ENCODE peak calls at places on chromosomes 3 and 15, in six cellular contexts. Y, W, N, P, T and L are unnamed samples. For H3K4me1, the result is how much of the 10 kb centered on the place peaks cover.

GRCh38 chr3:115615001-115615447 is 8.3 kb upstream of the GAP43 start:
- DNase-seq in Y (no peak), W (no peak), N (no peak), P (no peak), T (no peak), L (no peak)

GRCh38 chr3:120793601-120794000 is 51.1 kb downstream of the GTF2E1 start:
- DNase-seq in Y (no peak), W (no peak), N (no peak), P (no peak), T (no peak), L (no peak)

GRCh38 chr3:65170357-65171090 is 482.7 kb upstream of the ADAMTS9 start:
- DNase-seq in Y (peak), W (peak), N (peak), P (peak), T (no peak), L (peak)

GRCh38 chr15:57227899-57228298 is 148.4 kb upstream of the CGNL1 start:
- DNase-seq in Y (no peak), W (no peak), N (no peak), P (no peak), T (no peak), L (no peak)

GRCh38 chr3:46090161-46090591 is 62.9 kb upstream of the XCR1 start:
- DNase-seq in Y (no peak), W (no peak), N (no peak), P (no peak), T (no peak), L (no peak)

GRCh38 chr3:3683261-3683660 is 116.0 kb upstream of the LRRN1 start:
- DNase-seq in Y (no peak), W (no peak), N (no peak), P (no peak), T (no peak), L (no peak)

GRCh38 chr3:149547413-149547812 is 72.9 kb downstream of the TM4SF4 start:
- DNase-seq in Y (peak), W (peak), N (peak), P (peak), T (no peak), L (no peak)

GRCh38 chr3:174215426-174215825 is 643.7 kb upstream of the NAALADL2 start:
- DNase-seq in Y (no peak), W (no peak), N (no peak), P (no peak), T (no peak), L (no peak)

GRCh38 chr15:47650564-47650963 is 66.7 kb upstream of the SEMA6D start:
- DNase-seq in Y (peak), W (no peak), N (no peak), P (no peak), T (no peak), L (no peak)

GRCh38 chr15:69979269-69979668 is 118.4 kb downstream of the TLE3 start:
- DNase-seq in Y (peak), W (no peak), N (no peak), P (no peak), T (peak), L (no peak)

GRCh38 chr15:37981781-37982180 is 47.3 kb downstream of the TMCO5A start:
- DNase-seq in Y (no peak), W (no peak), N (no peak), P (no peak), T (no peak), L (no peak)

GRCh38 chr3:111803123-111803593 is 55.9 kb upstream of the PHLDB2 start:
- DNase-seq in Y (peak), W (peak), N (peak), P (peak), T (peak), L (peak)

GRCh38 chr3:133038089-133038730 is at the start of gene TMEM108:
- DNase-seq in Y (peak), W (peak), N (peak), P (peak), T (peak), L (peak)

GRCh38 chr15:66294157-66294931 is 976 bp downstream of the DIS3L start:
- DNase-seq in Y (peak), W (peak), N (no peak), P (no peak), T (peak), L (no peak)

GRCh38 chr3:55899887-55900286 is 412.8 kb upstream of the WNT5A start:
- DNase-seq in Y (no peak), W (peak), N (no peak), P (no peak), T (peak), L (no peak)

GRCh38 chr3:87260270-87260669 is 16.1 kb downstream of the POU1F1 start:
- DNase-seq in Y (peak), W (peak), N (no peak), P (peak), T (peak), L (peak)

GRCh38 chr15:82681371-82681770 is 28.3 kb downstream of the AP3B2 start:
- DNase-seq in Y (peak), W (no peak), N (peak), P (no peak), T (no peak), L (no peak)

GRCh38 chr15:72237286-72238224 is 6.6 kb upstream of the PKM start:
- DNase-seq in Y (peak), W (no peak), N (peak), P (peak), T (peak), L (peak)

GRCh38 chr3:192844366-192844765 is 73.3 kb downstream of the MB21D2 start:
- DNase-seq in Y (no peak), W (no peak), N (no peak), P (no peak), T (no peak), L (no peak)
- H3K4me1 ChIP-seq in Y (under half), W (under half), N (under half), P (under half), T (under half), L (under half)

DNA sequence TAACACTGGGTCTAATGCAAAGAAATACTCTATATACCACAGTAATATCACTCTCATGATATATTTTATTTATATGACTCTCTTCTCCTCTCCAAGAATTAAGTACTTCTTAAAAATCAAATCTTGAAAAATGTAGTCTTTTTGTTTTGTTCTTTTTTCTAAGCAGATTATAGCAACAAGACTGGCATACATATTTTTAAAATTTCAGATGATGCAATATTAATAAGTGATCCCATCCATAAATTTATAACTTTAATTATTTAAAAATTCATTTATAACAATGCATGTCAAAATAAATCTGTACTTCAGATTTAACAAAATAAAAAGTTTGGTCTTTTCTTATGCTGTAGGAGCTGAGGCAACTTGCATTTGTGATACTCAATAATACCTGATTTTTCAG is 95.0 kb upstream of the NEDD4 start:
- DNase-seq in Y (no peak), W (no peak), N (no peak), P (no peak), T (no peak), L (no peak)
- TF ChIP-seq CTCF in Y (no peak), W (no peak), N (no peak), P (no peak), T (no peak), L (no peak)

DNA sequence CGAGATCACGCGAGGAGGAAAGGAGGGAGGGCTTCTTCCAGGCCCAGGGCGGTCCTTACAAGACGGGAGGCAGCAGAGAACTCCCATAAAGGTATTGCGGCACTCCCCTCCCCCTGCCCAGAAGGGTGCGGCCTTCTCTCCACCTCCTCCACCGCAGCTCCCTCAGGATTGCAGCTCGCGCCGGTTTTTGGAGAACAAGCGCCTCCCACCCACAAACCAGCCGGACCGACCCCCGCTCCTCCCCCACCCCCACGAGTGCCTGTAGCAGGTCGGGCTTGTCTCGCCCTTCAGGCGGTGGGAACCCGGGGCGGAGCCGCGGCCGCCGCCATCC is 1.1 kb upstream of the SETD5 start:
- DNase-seq in Y (peak), W (peak), N (peak), P (peak), T (peak), L (peak)
- TF ChIP-seq POLR2A in Y (peak), W (peak), N (peak), P (no peak), T (peak), L (no peak)

GRCh38 chr3:48469046-48469915 is 22.7 kb downstream of the ATRIP start:
- DNase-seq in Y (peak), W (no peak), N (no peak), P (no peak), T (no peak), L (no peak)
- H3K4me1 ChIP-seq in Y (under half), W (half or more), N (half or more), P (half or more), T (half or more), L (half or more)

DNA sequence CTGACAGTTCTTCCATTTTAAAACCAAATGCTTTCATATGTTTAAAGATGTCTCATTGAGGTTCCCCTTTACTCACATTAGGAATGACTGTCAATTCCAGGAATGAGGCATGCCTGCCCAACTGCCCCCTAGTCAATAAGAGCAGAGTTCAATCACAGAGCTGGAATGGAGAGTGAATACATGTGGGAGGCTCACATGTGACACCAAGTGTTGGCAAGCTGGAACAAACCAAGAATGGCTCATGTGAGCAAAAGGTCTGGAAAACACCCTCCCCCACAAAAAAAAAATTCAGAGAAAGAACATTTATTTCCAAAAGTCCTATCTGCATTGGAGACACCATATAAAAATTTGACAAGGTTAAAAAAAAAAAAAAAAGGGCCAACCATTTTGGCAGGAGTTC is 3.7 kb downstream of the PBRM1 start:
- DNase-seq in Y (no peak), W (no peak), N (no peak), P (no peak), T (no peak), L (no peak)
- TF ChIP-seq CTCF in Y (no peak), W (no peak), N (no peak), P (no peak), T (peak), L (no peak)

DNA sequence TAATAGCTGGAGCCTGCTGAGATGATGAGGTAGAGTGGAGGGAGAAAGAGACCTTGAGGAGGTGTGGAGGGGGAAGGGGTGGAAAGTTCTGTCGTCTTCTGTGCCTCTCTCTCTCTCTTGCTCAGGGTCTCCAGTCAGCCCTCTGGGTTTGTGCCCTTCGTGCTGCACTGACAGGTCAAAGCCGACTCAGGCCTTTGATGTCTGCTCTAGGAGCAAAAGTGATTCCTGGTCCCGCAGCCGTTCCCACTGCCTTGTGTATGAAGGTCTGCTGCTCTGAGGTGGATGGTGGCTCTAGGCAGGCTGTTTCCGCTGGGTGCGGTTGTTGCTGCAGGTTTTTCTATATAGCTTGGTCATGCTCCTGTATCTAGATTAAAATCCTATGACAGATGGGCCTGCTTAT is 89.4 kb downstream of the IGF1R start:
- DNase-seq in Y (no peak), W (no peak), N (no peak), P (no peak), T (no peak), L (no peak)
- TF ChIP-seq POLR2A in Y (no peak), W (no peak), N (no peak), P (no peak), T (no peak), L (no peak)

GRCh38 chr15:55698653-55699052 is 44.3 kb downstream of the PRTG start:
- DNase-seq in Y (no peak), W (no peak), N (no peak), P (no peak), T (no peak), L (no peak)
- H3K4me1 ChIP-seq in Y (under half), W (under half), N (under half), P (under half), T (under half), L (under half)

DNA sequence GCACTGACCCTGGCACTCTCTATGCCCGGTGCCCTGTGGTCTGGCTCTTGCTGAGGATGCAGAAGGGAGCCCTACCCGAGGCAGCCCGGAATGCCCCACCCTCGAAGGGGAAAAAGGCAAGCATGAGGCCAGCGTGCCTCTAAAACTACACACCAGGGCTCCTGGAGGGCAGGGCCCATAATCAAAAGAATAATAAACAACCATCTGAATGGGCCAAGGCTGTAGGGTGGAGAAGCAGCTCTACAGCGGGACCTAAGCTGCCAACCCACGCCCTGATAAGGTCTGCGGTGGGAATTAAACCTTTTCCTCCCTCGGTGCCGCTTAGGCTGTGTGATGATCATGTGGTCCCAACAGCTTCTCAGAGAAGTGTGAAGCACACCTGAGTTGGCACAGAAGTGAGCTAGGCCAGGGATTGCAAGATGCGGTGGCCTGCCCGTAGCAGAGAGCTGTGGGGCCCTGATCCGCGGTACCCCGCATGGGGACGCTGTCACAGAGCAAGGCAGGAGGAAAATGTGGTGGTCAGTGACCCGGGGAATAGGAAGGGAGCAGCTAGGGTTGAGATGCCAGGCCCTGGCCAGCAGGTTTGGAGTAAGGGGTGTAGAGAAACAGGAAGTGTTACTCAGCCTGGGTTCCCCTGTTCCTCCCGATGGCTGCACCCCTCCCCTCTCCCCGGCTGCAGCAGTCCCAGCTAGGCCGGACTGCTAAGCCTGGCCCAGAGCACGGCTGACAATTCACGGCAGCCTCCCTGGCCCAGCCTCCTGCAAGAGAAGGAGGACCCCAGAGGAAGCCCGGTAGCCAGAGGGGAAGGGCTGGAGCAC is 1.1 kb upstream of the C15orf62 start:
- DNase-seq in Y (peak), W (no peak), N (no peak), P (no peak), T (no peak), L (peak)
- TF ChIP-seq CTCF in Y (no peak), W (no peak), N (no peak), P (no peak), T (no peak), L (no peak)

GRCh38 chr15:100602822-100603393 is 519 bp downstream of the ASB7 start:
- DNase-seq in Y (peak), W (no peak), N (no peak), P (no peak), T (peak), L (no peak)
- TF ChIP-seq POLR2A in Y (no peak), W (no peak), N (no peak), P (no peak), T (no peak), L (no peak)